ENCODE peak calls at places on chromosomes 11 and 22, in seven cellular contexts. One of them, this sample, is unnamed.

GRCh38 chr11:111530091-111530490 is 10.4 kb upstream of the LAYN start:
- DNase-seq in CD8-positive, alpha-beta memory T cell: no peak
- DNase-seq in RWPE1: no peak
- DNase-seq in esophagus muscularis mucosa: no peak
- DNase-seq in mesendoderm: no peak
- DNase-seq in heart left ventricle: no peak
- DNase-seq in lower lobe of right lung: no peak
- DNase-seq in this sample: no peak

GRCh38 chr22:29343313-29343805 is 27.9 kb upstream of the RASL10A start:
- DNase-seq in CD8-positive, alpha-beta memory T cell: no peak
- DNase-seq in RWPE1: peak; percentile 36
- DNase-seq in esophagus muscularis mucosa: no peak
- DNase-seq in mesendoderm: no peak
- DNase-seq in heart left ventricle: peak; percentile 85
- DNase-seq in lower lobe of right lung: peak; percentile 75
- DNase-seq in this sample: no peak

GRCh38 chr22:25563757-25564319 is 637 bp upstream of the GRK3 start:
- DNase-seq in CD8-positive, alpha-beta memory T cell: no peak
- DNase-seq in RWPE1: no peak
- DNase-seq in esophagus muscularis mucosa: no peak
- DNase-seq in mesendoderm: no peak
- DNase-seq in heart left ventricle: no peak
- DNase-seq in lower lobe of right lung: peak; percentile 57
- DNase-seq in this sample: no peak

GRCh38 chr11:117884994-117885393 is 8.5 kb upstream of the FXYD6 start:
- DNase-seq in CD8-positive, alpha-beta memory T cell: no peak
- DNase-seq in RWPE1: no peak
- DNase-seq in esophagus muscularis mucosa: no peak
- DNase-seq in mesendoderm: no peak
- DNase-seq in heart left ventricle: no peak
- DNase-seq in lower lobe of right lung: no peak
- DNase-seq in this sample: no peak

GRCh38 chr11:13423372-13423771 is 39.6 kb downstream of the BTBD10 start:
- DNase-seq in CD8-positive, alpha-beta memory T cell: no peak
- DNase-seq in RWPE1: no peak
- DNase-seq in esophagus muscularis mucosa: no peak
- DNase-seq in mesendoderm: no peak
- DNase-seq in heart left ventricle: no peak
- DNase-seq in lower lobe of right lung: no peak
- DNase-seq in this sample: no peak

GRCh38 chr11:61814958-61815789 is 1.6 kb downstream of the FADS1 start:
- DNase-seq in CD8-positive, alpha-beta memory T cell: peak; percentile 47
- DNase-seq in RWPE1: peak; percentile 87
- DNase-seq in esophagus muscularis mucosa: peak; percentile 97
- DNase-seq in mesendoderm: peak; percentile 99
- DNase-seq in heart left ventricle: peak; percentile 99
- DNase-seq in lower lobe of right lung: peak; percentile 98
- DNase-seq in this sample: peak; percentile 95

GRCh38 chr11:76655466-76656086 is 15.0 kb downstream of the LRRC32 start:
- DNase-seq in CD8-positive, alpha-beta memory T cell: no peak
- DNase-seq in RWPE1: no peak
- DNase-seq in esophagus muscularis mucosa: no peak
- DNase-seq in mesendoderm: no peak
- DNase-seq in heart left ventricle: no peak
- DNase-seq in lower lobe of right lung: no peak
- DNase-seq in this sample: no peak

GRCh38 chr22:19659805-19660345 is 54.4 kb upstream of the SEPTIN5 start:
- DNase-seq in CD8-positive, alpha-beta memory T cell: no peak
- DNase-seq in RWPE1: no peak
- DNase-seq in esophagus muscularis mucosa: no peak
- DNase-seq in mesendoderm: no peak
- DNase-seq in heart left ventricle: no peak
- DNase-seq in lower lobe of right lung: no peak
- DNase-seq in this sample: no peak

GRCh38 chr22:22753526-22754267 is 109.3 kb downstream of the GGTLC2 start:
- DNase-seq in CD8-positive, alpha-beta memory T cell: peak; percentile 76
- DNase-seq in RWPE1: peak; percentile 57
- DNase-seq in esophagus muscularis mucosa: no peak
- DNase-seq in mesendoderm: peak; percentile 77
- DNase-seq in heart left ventricle: no peak
- DNase-seq in lower lobe of right lung: no peak
- DNase-seq in this sample: no peak

GRCh38 chr11:134014502-134014901 is 54.4 kb upstream of the JAM3 start:
- DNase-seq in CD8-positive, alpha-beta memory T cell: no peak
- DNase-seq in RWPE1: no peak
- DNase-seq in esophagus muscularis mucosa: no peak
- DNase-seq in mesendoderm: peak; percentile 72
- DNase-seq in heart left ventricle: peak; percentile 62
- DNase-seq in lower lobe of right lung: no peak
- DNase-seq in this sample: no peak

GRCh38 chr11:100557830-100558611 is 129.1 kb upstream of the ARHGAP42 start:
- DNase-seq in CD8-positive, alpha-beta memory T cell: no peak
- DNase-seq in RWPE1: peak; percentile 40
- DNase-seq in esophagus muscularis mucosa: no peak
- DNase-seq in mesendoderm: no peak
- DNase-seq in heart left ventricle: no peak
- DNase-seq in lower lobe of right lung: no peak
- DNase-seq in this sample: no peak

GRCh38 chr11:129740125-129740719 is 75.4 kb upstream of the TMEM45B start:
- DNase-seq in CD8-positive, alpha-beta memory T cell: no peak
- DNase-seq in RWPE1: no peak
- DNase-seq in esophagus muscularis mucosa: no peak
- DNase-seq in mesendoderm: no peak
- DNase-seq in heart left ventricle: no peak
- DNase-seq in lower lobe of right lung: no peak
- DNase-seq in this sample: no peak

GRCh38 chr22:49367016-49367697 is 460.5 kb downstream of the BRD1 start:
- DNase-seq in CD8-positive, alpha-beta memory T cell: no peak
- DNase-seq in RWPE1: no peak
- DNase-seq in esophagus muscularis mucosa: no peak
- DNase-seq in mesendoderm: no peak
- DNase-seq in heart left ventricle: no peak
- DNase-seq in lower lobe of right lung: no peak
- DNase-seq in this sample: no peak

GRCh38 chr22:19865141-19865829 is 10.6 kb upstream of the GNB1L start:
- DNase-seq in CD8-positive, alpha-beta memory T cell: no peak
- DNase-seq in RWPE1: no peak
- DNase-seq in esophagus muscularis mucosa: no peak
- DNase-seq in mesendoderm: no peak
- DNase-seq in heart left ventricle: no peak
- DNase-seq in lower lobe of right lung: peak; percentile 39
- DNase-seq in this sample: no peak

GRCh38 chr11:35618497-35619029 is 303 bp downstream of the FJX1 start:
- DNase-seq in CD8-positive, alpha-beta memory T cell: no peak
- DNase-seq in RWPE1: peak; percentile 55
- DNase-seq in esophagus muscularis mucosa: no peak
- DNase-seq in mesendoderm: no peak
- DNase-seq in heart left ventricle: peak; percentile 38
- DNase-seq in lower lobe of right lung: peak; percentile 49
- DNase-seq in this sample: no peak

GRCh38 chr11:35617687-35618496 is at the start of gene FJX1:
- DNase-seq in CD8-positive, alpha-beta memory T cell: no peak
- DNase-seq in RWPE1: peak; percentile 90
- DNase-seq in esophagus muscularis mucosa: no peak
- DNase-seq in mesendoderm: peak; percentile 94
- DNase-seq in heart left ventricle: peak; percentile 76
- DNase-seq in lower lobe of right lung: peak; percentile 54
- DNase-seq in this sample: peak; percentile 21

GRCh38 chr11:35617316-35617686 is 959 bp upstream of the FJX1 start:
- DNase-seq in CD8-positive, alpha-beta memory T cell: no peak
- DNase-seq in RWPE1: no peak
- DNase-seq in esophagus muscularis mucosa: no peak
- DNase-seq in mesendoderm: no peak
- DNase-seq in heart left ventricle: no peak
- DNase-seq in lower lobe of right lung: no peak
- DNase-seq in this sample: no peak

GRCh38 chr11:35614949-35615569 is 3.2 kb upstream of the FJX1 start:
- DNase-seq in CD8-positive, alpha-beta memory T cell: no peak
- DNase-seq in RWPE1: no peak
- DNase-seq in esophagus muscularis mucosa: no peak
- DNase-seq in mesendoderm: peak; percentile 42
- DNase-seq in heart left ventricle: no peak
- DNase-seq in lower lobe of right lung: no peak
- DNase-seq in this sample: no peak

DNA sequence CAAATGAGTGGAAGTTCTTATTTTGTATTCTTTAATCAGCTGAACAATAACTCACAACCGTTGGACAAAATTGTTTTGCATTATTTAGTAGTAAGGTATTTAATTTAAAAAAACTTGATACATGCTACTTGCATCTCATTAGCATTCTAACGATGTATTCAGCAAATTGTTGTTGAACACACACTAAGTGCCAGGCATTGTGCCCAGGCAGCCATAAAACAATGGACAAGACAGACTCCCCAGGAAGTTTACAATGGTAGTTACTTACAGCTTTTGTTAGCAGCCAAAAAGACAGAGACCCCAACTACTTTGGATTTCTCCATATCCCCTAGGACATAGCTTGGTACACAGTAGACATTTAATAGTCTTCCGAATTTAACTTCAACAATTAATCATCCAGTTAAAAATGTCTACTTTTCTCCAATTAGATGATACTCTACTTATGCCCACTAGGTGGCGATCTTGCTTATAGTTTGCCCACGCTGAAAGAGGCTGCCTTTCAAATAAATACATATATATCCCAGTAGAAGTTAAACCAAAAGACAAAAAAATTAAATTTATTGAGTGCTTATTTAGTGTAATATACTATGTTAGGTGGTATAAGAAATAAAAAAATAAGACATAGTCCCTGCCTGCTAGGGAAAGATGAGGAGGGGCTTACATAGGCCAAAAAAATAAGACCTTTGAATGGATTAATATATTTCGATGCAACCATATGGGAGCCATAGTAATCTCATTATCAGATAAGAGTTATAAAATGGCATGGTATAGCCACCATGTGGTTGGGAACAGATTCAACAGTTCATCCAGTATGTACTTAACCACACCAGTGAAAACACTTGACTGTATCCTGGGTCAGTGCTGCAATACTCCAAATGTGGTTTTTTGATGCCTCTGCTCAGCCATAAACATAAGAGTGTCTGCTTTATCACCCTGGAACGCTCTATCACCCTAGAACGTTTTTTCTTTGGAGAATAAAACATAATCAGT is 2.1 kb upstream of the FJX1 start:
- DNase-seq in CD8-positive, alpha-beta memory T cell: no peak
- DNase-seq in RWPE1: peak; percentile 57
- DNase-seq in esophagus muscularis mucosa: no peak
- DNase-seq in mesendoderm: peak; percentile 37
- DNase-seq in heart left ventricle: no peak
- DNase-seq in lower lobe of right lung: no peak
- DNase-seq in this sample: peak; percentile 59
- H3K27ac ChIP-seq in CD8-positive, alpha-beta memory T cell: no peak overlapping the region
- H3K27ac ChIP-seq in RWPE1: no peak overlapping the region
- H3K27ac ChIP-seq in esophagus muscularis mucosa: no peak overlapping the region
- H3K27ac ChIP-seq in mesendoderm: no peak overlapping the region
- H3K27ac ChIP-seq in heart left ventricle: no peak overlapping the region
- H3K27ac ChIP-seq in lower lobe of right lung: no peak overlapping the region
- H3K27ac ChIP-seq in this sample: peak overlapping the region; percentile 73

GRCh38 chr22:42356547-42356946 is 75.7 kb downstream of the NFAM1 start:
- DNase-seq in CD8-positive, alpha-beta memory T cell: no peak
- DNase-seq in RWPE1: no peak
- DNase-seq in esophagus muscularis mucosa: no peak
- DNase-seq in mesendoderm: no peak
- DNase-seq in heart left ventricle: no peak
- DNase-seq in lower lobe of right lung: no peak
- DNase-seq in this sample: no peak

GRCh38 chr22:42358643-42359558 is 73.3 kb downstream of the NFAM1 start:
- DNase-seq in CD8-positive, alpha-beta memory T cell: no peak
- DNase-seq in RWPE1: no peak
- DNase-seq in esophagus muscularis mucosa: no peak
- DNase-seq in mesendoderm: no peak
- DNase-seq in heart left ventricle: no peak
- DNase-seq in lower lobe of right lung: no peak
- DNase-seq in this sample: no peak

GRCh38 chr22:42353883-42354727 is 78.1 kb downstream of the NFAM1 start:
- DNase-seq in CD8-positive, alpha-beta memory T cell: no peak
- DNase-seq in RWPE1: no peak
- DNase-seq in esophagus muscularis mucosa: no peak
- DNase-seq in mesendoderm: peak; percentile 97
- DNase-seq in heart left ventricle: no peak
- DNase-seq in lower lobe of right lung: no peak
- DNase-seq in this sample: peak; percentile 63

GRCh38 chr22:42357634-42358296 is 74.4 kb downstream of the NFAM1 start:
- DNase-seq in CD8-positive, alpha-beta memory T cell: no peak
- DNase-seq in RWPE1: peak; percentile 28
- DNase-seq in esophagus muscularis mucosa: no peak
- DNase-seq in mesendoderm: no peak
- DNase-seq in heart left ventricle: peak; percentile 75
- DNase-seq in lower lobe of right lung: peak; percentile 62
- DNase-seq in this sample: no peak

DNA sequence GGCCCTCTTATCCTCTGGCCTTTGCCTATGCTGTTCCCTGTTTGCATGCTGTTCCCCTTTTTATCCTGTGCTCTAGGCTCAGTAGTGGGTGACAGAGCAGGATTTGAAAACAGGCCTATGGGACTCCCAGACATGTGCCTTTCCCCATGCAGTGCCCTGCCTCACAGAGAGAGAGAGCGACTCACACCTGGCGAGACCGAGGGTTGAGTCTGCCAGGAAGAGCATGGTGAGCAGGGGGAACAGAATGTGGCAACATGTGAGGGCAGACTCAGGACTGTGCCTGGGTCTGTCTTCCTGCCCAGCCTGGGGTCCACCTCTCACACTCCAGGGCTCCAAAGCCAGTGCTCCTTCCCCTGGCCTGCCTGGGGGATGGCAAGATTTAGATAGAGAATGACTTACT is 75.0 kb downstream of the NFAM1 start:
- DNase-seq in CD8-positive, alpha-beta memory T cell: no peak
- DNase-seq in RWPE1: no peak
- DNase-seq in esophagus muscularis mucosa: no peak
- DNase-seq in mesendoderm: no peak
- DNase-seq in heart left ventricle: no peak
- DNase-seq in lower lobe of right lung: no peak
- DNase-seq in this sample: no peak
- H3K27ac ChIP-seq in CD8-positive, alpha-beta memory T cell: no peak overlapping the region
- H3K27ac ChIP-seq in RWPE1: peak overlapping the region; percentile 88
- H3K27ac ChIP-seq in esophagus muscularis mucosa: no peak overlapping the region
- H3K27ac ChIP-seq in mesendoderm: no peak overlapping the region
- H3K27ac ChIP-seq in heart left ventricle: no peak overlapping the region
- H3K27ac ChIP-seq in lower lobe of right lung: no peak overlapping the region
- H3K27ac ChIP-seq in this sample: no peak overlapping the region

DNA sequence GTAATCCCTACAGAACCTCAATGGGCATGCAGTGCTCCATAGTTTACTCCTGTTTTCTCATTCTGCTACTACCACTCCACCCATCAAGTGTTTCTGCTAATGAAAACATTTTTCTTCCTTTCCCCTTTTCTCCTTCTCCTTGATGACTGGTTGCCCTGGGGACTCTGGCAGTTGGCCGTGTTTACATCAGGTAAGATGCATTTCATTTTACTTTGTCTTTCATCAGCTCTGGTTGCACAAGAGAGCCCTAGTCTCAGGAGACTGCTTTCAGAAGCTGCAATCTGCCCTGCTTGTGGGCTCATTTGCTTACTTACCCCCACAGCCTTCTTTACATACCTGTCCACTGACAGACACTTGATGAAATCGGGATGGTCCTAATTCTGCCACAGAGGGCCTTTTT is 19.6 kb upstream of the LIMK2 start:
- DNase-seq in CD8-positive, alpha-beta memory T cell: no peak
- DNase-seq in RWPE1: no peak
- DNase-seq in esophagus muscularis mucosa: no peak
- DNase-seq in mesendoderm: peak; percentile 87
- DNase-seq in heart left ventricle: no peak
- DNase-seq in lower lobe of right lung: no peak
- DNase-seq in this sample: no peak
- H3K27ac ChIP-seq in CD8-positive, alpha-beta memory T cell: no peak overlapping the region
- H3K27ac ChIP-seq in RWPE1: no peak overlapping the region
- H3K27ac ChIP-seq in esophagus muscularis mucosa: no peak overlapping the region
- H3K27ac ChIP-seq in mesendoderm: no peak overlapping the region
- H3K27ac ChIP-seq in heart left ventricle: no peak overlapping the region
- H3K27ac ChIP-seq in lower lobe of right lung: no peak overlapping the region
- H3K27ac ChIP-seq in this sample: peak overlapping the region; percentile 48

GRCh38 chr11:103582351-103582909 is 454.0 kb upstream of the DDI1 start:
- DNase-seq in CD8-positive, alpha-beta memory T cell: no peak
- DNase-seq in RWPE1: no peak
- DNase-seq in esophagus muscularis mucosa: no peak
- DNase-seq in mesendoderm: no peak
- DNase-seq in heart left ventricle: no peak
- DNase-seq in lower lobe of right lung: no peak
- DNase-seq in this sample: no peak
- H3K27ac ChIP-seq in CD8-positive, alpha-beta memory T cell: no peak overlapping the region
- H3K27ac ChIP-seq in RWPE1: no peak overlapping the region
- H3K27ac ChIP-seq in esophagus muscularis mucosa: no peak overlapping the region
- H3K27ac ChIP-seq in mesendoderm: no peak overlapping the region
- H3K27ac ChIP-seq in heart left ventricle: no peak overlapping the region
- H3K27ac ChIP-seq in lower lobe of right lung: no peak overlapping the region
- H3K27ac ChIP-seq in this sample: no peak overlapping the region

This sample was measured in caudate nucleus.